ENCODE peak calls at places on chromosomes 5 and 9, in seven cellular contexts. Z is HCT116; S is activated CD8-positive, alpha-beta memory T cell treated with anti-CD3 and anti-CD28 coated beads for 1 hour; M is NCI-H1436 treated with DMSO at 0.1 percent for 48 hours; R is activated CD4-positive, CD25-positive, alpha-beta regulatory T cell treated with anti-CD3 and anti-CD28 coated beads, Interleukin-2, amount 50 U/mL, for 16 hours; Q is astrocyte of the spinal cord; B is GM03348. J is an unnamed sample.

GRCh38 chr5:14357861-14358260 is 214.7 kb downstream of the TRIO start:
- DNase-seq in Z (no peak), S (no peak), M (no peak), R (no peak), Q (no peak), B (no peak), J (no peak)

GRCh38 chr5:15021286-15022046 is 149.9 kb upstream of the ANKH start:
- DNase-seq in Z (no peak), S (no peak), M (no peak), R (no peak), Q (peak), B (peak), J (peak)

GRCh38 chr5:83377131-83377865 is 94.2 kb upstream of the VCAN start:
- DNase-seq in Z (no peak), S (no peak), M (no peak), R (no peak), Q (peak), B (peak), J (no peak)

GRCh38 chr5:35857004-35857345 is 284 bp downstream of the IL7R start:
- DNase-seq in Z (no peak), S (no peak), M (no peak), R (no peak), Q (peak), B (no peak), J (no peak)

GRCh38 chr5:132439521-132440206 is 50.9 kb downstream of the IRF1 start:
- DNase-seq in Z (no peak), S (no peak), M (no peak), R (no peak), Q (peak), B (peak), J (no peak)

GRCh38 chr5:32866138-32866537 is 155.0 kb downstream of the NPR3 start:
- DNase-seq in Z (no peak), S (no peak), M (no peak), R (no peak), Q (no peak), B (no peak), J (no peak)

GRCh38 chr5:138969323-138970013 is 94.3 kb upstream of the LRRTM2 start:
- DNase-seq in Z (no peak), S (no peak), M (no peak), R (no peak), Q (no peak), B (no peak), J (no peak)

GRCh38 chr9:89923174-89923573 is 318.4 kb downstream of the GADD45G start:
- DNase-seq in Z (no peak), S (no peak), M (no peak), R (no peak), Q (no peak), B (no peak), J (no peak)

GRCh38 chr5:14946813-14947640 is 75.4 kb upstream of the ANKH start:
- DNase-seq in Z (peak), S (no peak), M (no peak), R (peak), Q (no peak), B (no peak), J (peak)

GRCh38 chr5:9613360-9613759 is 16.8 kb downstream of the TAS2R1 start:
- DNase-seq in Z (no peak), S (no peak), M (no peak), R (no peak), Q (no peak), B (no peak), J (no peak)

GRCh38 chr9:82035332-82035731 is 46.8 kb downstream of the SPATA31D1 start:
- DNase-seq in Z (no peak), S (no peak), M (no peak), R (no peak), Q (no peak), B (no peak), J (no peak)

GRCh38 chr5:66442951-66443445 is 153.2 kb upstream of the MAST4 start:
- DNase-seq in Z (no peak), S (no peak), M (no peak), R (no peak), Q (no peak), B (peak), J (no peak)

GRCh38 chr5:98775246-98775961 is 1.9 kb downstream of the RGMB start:
- DNase-seq in Z (no peak), S (no peak), M (no peak), R (no peak), Q (peak), B (no peak), J (no peak)

GRCh38 chr5:89218364-89218763 is 335.4 kb upstream of the MEF2C start:
- DNase-seq in Z (no peak), S (no peak), M (no peak), R (no peak), Q (no peak), B (no peak), J (no peak)

GRCh38 chr9:121074370-121075250 is at the start of gene CNTRL:
- DNase-seq in Z (peak), S (peak), M (peak), R (peak), Q (peak), B (peak), J (peak)

GRCh38 chr9:105293408-105293807 is 49.0 kb downstream of the SLC44A1 start:
- DNase-seq in Z (no peak), S (no peak), M (no peak), R (no peak), Q (no peak), B (no peak), J (no peak)

GRCh38 chr9:121026260-121026691 is 23.8 kb downstream of the C5 start:
- DNase-seq in Z (no peak), S (no peak), M (no peak), R (no peak), Q (peak), B (no peak), J (no peak)

GRCh38 chr5:179243333-179243732 is 101.9 kb downstream of the ADAMTS2 start:
- DNase-seq in Z (no peak), S (no peak), M (no peak), R (no peak), Q (peak), B (peak), J (no peak)

GRCh38 chr9:98590115-98590514 is 118.6 kb downstream of the GABBR2 start:
- DNase-seq in Z (no peak), S (no peak), M (no peak), R (no peak), Q (no peak), B (no peak), J (no peak)

GRCh38 chr9:127132375-127132774 is 9.9 kb upstream of the ANGPTL2 start:
- DNase-seq in Z (no peak), S (no peak), M (no peak), R (no peak), Q (no peak), B (no peak), J (no peak)

GRCh38 chr9:133268335-133269056 is 6.5 kb downstream of the ABO start:
- DNase-seq in Z (no peak), S (no peak), M (no peak), R (no peak), Q (no peak), B (no peak), J (no peak)

GRCh38 chr5:73591102-73591695 is 25.7 kb downstream of the UTP15 start:
- DNase-seq in Z (peak), S (no peak), M (peak), R (peak), Q (peak), B (peak), J (peak)

GRCh38 chr5:93279292-93279974 is 301.6 kb downstream of the NR2F1-AS1 start:
- DNase-seq in Z (no peak), S (no peak), M (no peak), R (no peak), Q (no peak), B (no peak), J (no peak)

GRCh38 chr5:124932791-124933600 is 186.6 kb upstream of the ZNF608 start:
- DNase-seq in Z (no peak), S (no peak), M (no peak), R (no peak), Q (peak), B (no peak), J (no peak)

GRCh38 chr9:33818832-33819500 is 2.0 kb downstream of the UBE2R2 start:
- DNase-seq in Z (no peak), S (no peak), M (no peak), R (no peak), Q (peak), B (peak), J (no peak)

GRCh38 chr9:29968831-29969230 is 2395.6 kb upstream of the C9orf72 start:
- DNase-seq in Z (no peak), S (no peak), M (no peak), R (no peak), Q (no peak), B (no peak), J (no peak)

GRCh38 chr5:57458443-57458842 is 24.2 kb downstream of the ACTBL2 start:
- DNase-seq in Z (no peak), S (no peak), M (no peak), R (no peak), Q (no peak), B (no peak), J (no peak)